ENCODE peak calls at places on chromosomes 1 and 21, in five cellular contexts. One of them, this sample, is unnamed.

GRCh38 chr21:35801388-35801787 is 258.9 kb downstream of the SETD4 start:
- DNase-seq in lower lobe of right lung: no peak
- DNase-seq in GM23248: no peak
- DNase-seq in tibial nerve: no peak
- DNase-seq in hepatocyte: no peak
- DNase-seq in this sample: no peak

GRCh38 chr1:225652726-225653462 is at the start of gene ENAH:
- DNase-seq in GM23248: peak; percentile 93
- DNase-seq in lower lobe of right lung: peak; percentile 81
- DNase-seq in tibial nerve: peak; percentile 66
- DNase-seq in hepatocyte: peak; percentile 95
- DNase-seq in this sample: peak; percentile 90

GRCh38 chr1:28144203-28145135 is 32.0 kb downstream of the PTAFR start:
- DNase-seq in GM23248: peak; percentile 74
- DNase-seq in lower lobe of right lung: no peak
- DNase-seq in tibial nerve: no peak
- DNase-seq in hepatocyte: no peak
- DNase-seq in this sample: no peak

GRCh38 chr1:232457607-232458006 is 172.3 kb downstream of the SIPA1L2 start:
- DNase-seq in tibial nerve: no peak
- DNase-seq in hepatocyte: no peak
- DNase-seq in lower lobe of right lung: no peak
- DNase-seq in GM23248: no peak
- DNase-seq in this sample: no peak

GRCh38 chr1:159439422-159439821 is at the start of gene OR10J1:
- DNase-seq in tibial nerve: no peak
- DNase-seq in GM23248: no peak
- DNase-seq in lower lobe of right lung: no peak
- DNase-seq in hepatocyte: no peak
- DNase-seq in this sample: no peak

GRCh38 chr1:111139234-111139955 is 498 bp downstream of the DRAM2 start:
- DNase-seq in GM23248: peak; percentile 77
- DNase-seq in tibial nerve: peak; percentile 36
- DNase-seq in hepatocyte: peak; percentile 71
- DNase-seq in lower lobe of right lung: no peak
- DNase-seq in this sample: no peak

GRCh38 chr1:76336951-76337371 is 262.4 kb downstream of the ST6GALNAC3 start:
- DNase-seq in hepatocyte: peak; percentile 51
- DNase-seq in tibial nerve: peak; percentile 23
- DNase-seq in lower lobe of right lung: peak; percentile 65
- DNase-seq in GM23248: peak; percentile 96
- DNase-seq in this sample: peak; percentile 74

GRCh38 chr1:160639652-160640051 is 7.2 kb downstream of the SLAMF1 start:
- DNase-seq in lower lobe of right lung: no peak
- DNase-seq in hepatocyte: no peak
- DNase-seq in tibial nerve: no peak
- DNase-seq in GM23248: no peak
- DNase-seq in this sample: no peak

GRCh38 chr1:237205400-237206064 is 163.5 kb downstream of the RYR2 start:
- DNase-seq in GM23248: peak; percentile 45
- DNase-seq in hepatocyte: peak; percentile 19
- DNase-seq in lower lobe of right lung: no peak
- DNase-seq in tibial nerve: no peak
- DNase-seq in this sample: no peak

GRCh38 chr1:227894306-227894721 is 53.4 kb downstream of the WNT9A start:
- DNase-seq in hepatocyte: no peak
- DNase-seq in GM23248: no peak
- DNase-seq in tibial nerve: no peak
- DNase-seq in lower lobe of right lung: peak; percentile 32
- DNase-seq in this sample: peak; percentile 48

GRCh38 chr1:218156602-218157001 is 128.5 kb upstream of the RRP15 start:
- DNase-seq in lower lobe of right lung: peak; percentile 45
- DNase-seq in GM23248: no peak
- DNase-seq in tibial nerve: no peak
- DNase-seq in hepatocyte: peak; percentile 63
- DNase-seq in this sample: peak; percentile 64

GRCh38 chr1:148289647-148290046 is 137.6 kb upstream of the NBPF11 start:
- DNase-seq in lower lobe of right lung: no peak
- DNase-seq in GM23248: no peak
- DNase-seq in hepatocyte: no peak
- DNase-seq in tibial nerve: no peak
- DNase-seq in this sample: no peak

GRCh38 chr1:246320286-246320685 is 186.8 kb downstream of the SMYD3 start:
- DNase-seq in hepatocyte: no peak
- DNase-seq in GM23248: no peak
- DNase-seq in tibial nerve: no peak
- DNase-seq in lower lobe of right lung: no peak
- DNase-seq in this sample: no peak

GRCh38 chr1:22957066-22957465 is 15.6 kb downstream of the LACTBL1 start:
- DNase-seq in GM23248: no peak
- DNase-seq in tibial nerve: no peak
- DNase-seq in hepatocyte: no peak
- DNase-seq in lower lobe of right lung: no peak
- DNase-seq in this sample: no peak

GRCh38 chr1:156845055-156845952 is 13.6 kb downstream of the INSRR start:
- DNase-seq in GM23248: peak; percentile 48
- DNase-seq in tibial nerve: no peak
- DNase-seq in lower lobe of right lung: no peak
- DNase-seq in hepatocyte: no peak
- DNase-seq in this sample: no peak

GRCh38 chr1:52348704-52349301 is 17.2 kb downstream of the CC2D1B start:
- DNase-seq in hepatocyte: peak; percentile 62
- DNase-seq in tibial nerve: no peak
- DNase-seq in GM23248: peak; percentile 48
- DNase-seq in lower lobe of right lung: no peak
- DNase-seq in this sample: peak; percentile 44

GRCh38 chr1:177164380-177165068 is at the start of gene ASTN1:
- DNase-seq in hepatocyte: no peak
- DNase-seq in tibial nerve: no peak
- DNase-seq in GM23248: peak; percentile 25
- DNase-seq in lower lobe of right lung: no peak
- DNase-seq in this sample: no peak

GRCh38 chr1:50183734-50184133 is 75.0 kb downstream of the ELAVL4 start:
- DNase-seq in GM23248: no peak
- DNase-seq in hepatocyte: no peak
- DNase-seq in tibial nerve: no peak
- DNase-seq in lower lobe of right lung: no peak
- DNase-seq in this sample: no peak

GRCh38 chr1:245538671-245539070 is 383.9 kb downstream of the KIF26B start:
- DNase-seq in lower lobe of right lung: no peak
- DNase-seq in GM23248: peak; percentile 50
- DNase-seq in tibial nerve: no peak
- DNase-seq in hepatocyte: no peak
- DNase-seq in this sample: no peak

GRCh38 chr1:145935708-145936107 is 8.4 kb upstream of the RBM8A start:
- DNase-seq in hepatocyte: no peak
- DNase-seq in lower lobe of right lung: no peak
- DNase-seq in tibial nerve: no peak
- DNase-seq in GM23248: no peak
- DNase-seq in this sample: no peak

GRCh38 chr1:229526695-229527094 is 18.6 kb upstream of the NUP133 start:
- DNase-seq in hepatocyte: no peak
- DNase-seq in GM23248: no peak
- DNase-seq in lower lobe of right lung: no peak
- DNase-seq in tibial nerve: no peak
- DNase-seq in this sample: no peak

GRCh38 chr1:40690919-40691537 is 476 bp upstream of the NFYC start:
- DNase-seq in tibial nerve: no peak
- DNase-seq in hepatocyte: no peak
- DNase-seq in lower lobe of right lung: no peak
- DNase-seq in GM23248: no peak
- DNase-seq in this sample: no peak

GRCh38 chr21:44517175-44517899 is 22.7 kb downstream of the KRTAP10-1 start:
- DNase-seq in lower lobe of right lung: peak; percentile 38
- DNase-seq in hepatocyte: no peak
- DNase-seq in GM23248: peak; percentile 28
- DNase-seq in tibial nerve: no peak
- DNase-seq in this sample: peak; percentile 60

GRCh38 chr1:234972411-234973191 is 156.0 kb downstream of the TOMM20 start:
- DNase-seq in GM23248: peak; percentile 43
- DNase-seq in tibial nerve: no peak
- DNase-seq in hepatocyte: no peak
- DNase-seq in lower lobe of right lung: no peak
- DNase-seq in this sample: no peak

GRCh38 chr1:245404952-245405351 is 250.2 kb downstream of the KIF26B start:
- DNase-seq in lower lobe of right lung: no peak
- DNase-seq in GM23248: no peak
- DNase-seq in hepatocyte: no peak
- DNase-seq in tibial nerve: no peak
- DNase-seq in this sample: no peak

GRCh38 chr1:175073633-175074032 is 6.0 kb downstream of the TNN start:
- DNase-seq in hepatocyte: no peak
- DNase-seq in tibial nerve: no peak
- DNase-seq in GM23248: no peak
- DNase-seq in lower lobe of right lung: no peak
- DNase-seq in this sample: no peak

GRCh38 chr1:21337931-21338567 is 47.8 kb upstream of the ECE1 start:
- DNase-seq in lower lobe of right lung: peak; percentile 88
- DNase-seq in GM23248: peak; percentile 79
- DNase-seq in hepatocyte: peak; percentile 53
- DNase-seq in tibial nerve: peak; percentile 98
- DNase-seq in this sample: peak; percentile 78

GRCh38 chr1:109723351-109723750 is 11.3 kb downstream of the GSTM5 start:
- DNase-seq in lower lobe of right lung: no peak
- DNase-seq in GM23248: peak; percentile 21
- DNase-seq in tibial nerve: no peak
- DNase-seq in hepatocyte: no peak
- DNase-seq in this sample: no peak

GRCh38 chr1:51955797-51956527 is 34.5 kb downstream of the RAB3B start:
- DNase-seq in lower lobe of right lung: no peak
- DNase-seq in hepatocyte: no peak
- DNase-seq in tibial nerve: no peak
- DNase-seq in GM23248: no peak
- DNase-seq in this sample: no peak

GRCh38 chr1:180003026-180003695 is 48.6 kb downstream of the CEP350 start:
- DNase-seq in lower lobe of right lung: no peak
- DNase-seq in tibial nerve: no peak
- DNase-seq in GM23248: no peak
- DNase-seq in hepatocyte: no peak
- DNase-seq in this sample: no peak

GRCh38 chr1:223720987-223721591 is 8.8 kb downstream of the CAPN2 start:
- DNase-seq in lower lobe of right lung: no peak
- DNase-seq in GM23248: peak; percentile 93
- DNase-seq in hepatocyte: peak; percentile 81
- DNase-seq in tibial nerve: no peak
- DNase-seq in this sample: no peak

GRCh38 chr1:12376236-12377064 is 146.6 kb downstream of the VPS13D start:
- DNase-seq in GM23248: no peak
- DNase-seq in hepatocyte: peak; percentile 16
- DNase-seq in lower lobe of right lung: no peak
- DNase-seq in tibial nerve: no peak
- DNase-seq in this sample: no peak
- H3K27ac ChIP-seq in GM23248: no peak overlapping the region
- H3K27ac ChIP-seq in hepatocyte: peak overlapping the region; percentile 33
- H3K27ac ChIP-seq in lower lobe of right lung: no peak overlapping the region
- H3K27ac ChIP-seq in tibial nerve: peak overlapping the region; percentile 16
- H3K27ac ChIP-seq in this sample: no peak overlapping the region

DNA sequence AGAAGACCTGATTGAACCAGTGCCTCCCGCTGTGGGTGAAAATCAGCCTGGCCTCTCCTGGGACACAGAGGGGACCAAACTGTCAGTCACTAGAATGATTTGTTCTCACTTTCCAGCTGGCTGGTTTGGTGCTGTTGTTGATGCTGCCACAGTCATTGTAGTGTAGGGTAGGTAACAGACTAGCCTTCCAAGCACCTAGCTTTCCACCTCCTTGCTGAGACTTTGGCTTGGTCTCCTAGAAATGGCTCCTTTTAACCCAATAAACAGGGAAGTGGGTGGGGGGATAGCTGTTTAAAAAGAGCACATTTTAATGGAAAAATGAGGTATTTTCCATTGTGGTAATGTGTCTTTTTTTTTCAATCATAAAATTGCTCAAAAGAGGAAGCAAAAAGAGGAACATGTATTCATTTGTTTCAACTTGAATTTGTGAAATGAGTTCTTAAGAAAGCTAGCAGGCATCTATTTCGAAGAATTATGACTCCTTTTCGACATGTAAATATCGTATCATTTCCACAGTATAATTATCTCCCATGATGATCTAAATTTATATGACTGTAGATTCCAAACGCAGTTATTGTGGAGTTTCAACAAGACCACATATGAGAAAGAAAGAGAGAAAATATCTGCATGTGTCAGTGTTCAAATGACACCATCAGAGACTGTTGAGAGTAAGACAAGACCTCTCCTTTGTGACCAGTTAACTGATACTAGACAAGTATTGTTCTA is 190.1 kb downstream of the HLX start:
- DNase-seq in tibial nerve: no peak
- DNase-seq in lower lobe of right lung: no peak
- DNase-seq in GM23248: no peak
- DNase-seq in hepatocyte: no peak
- DNase-seq in this sample: no peak
- H3K4me3 ChIP-seq in tibial nerve: no peak overlapping the region
- H3K4me3 ChIP-seq in lower lobe of right lung: no peak overlapping the region
- H3K4me3 ChIP-seq in GM23248: no peak overlapping the region
- H3K4me3 ChIP-seq in hepatocyte: no peak overlapping the region
- H3K4me3 ChIP-seq in this sample: no peak overlapping the region

GRCh38 chr1:154326546-154327465 is 1.5 kb downstream of the ATP8B2 start:
- DNase-seq in tibial nerve: peak; percentile 85
- DNase-seq in lower lobe of right lung: no peak
- DNase-seq in GM23248: peak; percentile 94
- DNase-seq in hepatocyte: no peak
- DNase-seq in this sample: no peak

GRCh38 chr1:154324669-154325582 is at the start of gene ATP8B2:
- DNase-seq in GM23248: peak; percentile 85
- DNase-seq in tibial nerve: peak; percentile 68
- DNase-seq in lower lobe of right lung: peak; percentile 79
- DNase-seq in hepatocyte: peak; percentile 88
- DNase-seq in this sample: peak; percentile 82

GRCh38 chr1:154325583-154326545 is 539 bp downstream of the ATP8B2 start:
- DNase-seq in hepatocyte: peak; percentile 86
- DNase-seq in tibial nerve: peak; percentile 81
- DNase-seq in GM23248: peak; percentile 97
- DNase-seq in lower lobe of right lung: peak; percentile 54
- DNase-seq in this sample: no peak

GRCh38 chr1:154323493-154323892 is 1.8 kb upstream of the ATP8B2 start:
- DNase-seq in tibial nerve: no peak
- DNase-seq in hepatocyte: no peak
- DNase-seq in lower lobe of right lung: no peak
- DNase-seq in GM23248: no peak
- DNase-seq in this sample: no peak

DNA sequence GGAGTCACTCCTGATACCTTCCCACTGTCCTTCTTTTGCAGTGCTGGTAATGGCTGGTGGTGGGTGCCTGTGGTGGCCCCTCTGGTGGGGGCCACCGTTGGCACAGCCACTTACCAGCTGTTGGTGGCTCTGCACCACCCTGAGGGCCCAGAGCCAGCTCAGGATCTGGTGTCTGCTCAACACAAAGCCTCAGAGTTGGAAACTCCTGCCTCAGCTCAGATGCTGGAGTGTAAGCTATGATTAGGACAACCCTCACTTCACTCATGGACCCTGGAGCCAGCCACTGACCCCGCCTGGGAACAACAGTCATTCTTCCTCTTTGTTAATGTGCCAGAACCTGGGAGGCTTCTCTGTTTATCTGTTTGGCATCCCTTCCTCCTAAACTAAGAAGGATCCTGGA is 1.1 kb upstream of the ATP8B2 start:
- DNase-seq in hepatocyte: no peak
- DNase-seq in GM23248: no peak
- DNase-seq in tibial nerve: no peak
- DNase-seq in lower lobe of right lung: no peak
- DNase-seq in this sample: no peak
- H3K27ac ChIP-seq in hepatocyte: no peak overlapping the region
- H3K27ac ChIP-seq in GM23248: no peak overlapping the region
- H3K27ac ChIP-seq in tibial nerve: peak overlapping the region; percentile 99
- H3K27ac ChIP-seq in lower lobe of right lung: no peak overlapping the region
- H3K27ac ChIP-seq in this sample: no peak overlapping the region

GRCh38 chr1:26740023-26740422 is 44.2 kb downstream of the ARID1A start:
- DNase-seq in hepatocyte: no peak
- DNase-seq in lower lobe of right lung: no peak
- DNase-seq in GM23248: no peak
- DNase-seq in tibial nerve: no peak
- DNase-seq in this sample: no peak
- H3K4me3 ChIP-seq in hepatocyte: no peak overlapping the region
- H3K4me3 ChIP-seq in lower lobe of right lung: no peak overlapping the region
- H3K4me3 ChIP-seq in GM23248: no peak overlapping the region
- H3K4me3 ChIP-seq in tibial nerve: no peak overlapping the region
- H3K4me3 ChIP-seq in this sample: no peak overlapping the region